ENCODE peak calls at places on chromosomes 1 and 21, in six cellular contexts. N is dorsolateral prefrontal cortex, G is adrenal gland, R is HL-60, X is cardiac fibroblast, B is heart left ventricle. V is an unnamed sample.
A peak's percentile ranks its signal among the peaks of the same experiment; 100 is the strongest.

GRCh38 chr1:227391871-227392270 is 73.6 kb upstream of the CDC42BPA start:
- DNase-seq in N (no peak), G (no peak), R (no peak), X (no peak), B (no peak), V (no peak)

GRCh38 chr1:29096255-29096896 is 27.3 kb downstream of the TMEM200B start:
- DNase-seq in N (no peak), G (no peak), R (no peak), X (no peak), B (no peak), V (no peak)

GRCh38 chr1:3742439-3743298 is 9.6 kb upstream of the CCDC27 start:
- DNase-seq in N (no peak), G (no peak), R (no peak), X (peak; percentile 28), B (no peak), V (no peak)

GRCh38 chr1:59976194-59977074 is 49.9 kb upstream of the CYP2J2 start:
- DNase-seq in N (peak; percentile 71), G (peak; percentile 78), R (peak; percentile 29), X (peak; percentile 69), B (peak; percentile 52), V (peak; percentile 76)

GRCh38 chr1:199747984-199748383 is 279.5 kb upstream of the NR5A2 start:
- DNase-seq in N (no peak), G (no peak), R (no peak), X (no peak), B (no peak), V (no peak)

GRCh38 chr21:38920631-38921398 is 115.1 kb downstream of the ETS2 start:
- DNase-seq in N (no peak), G (no peak), R (no peak), X (peak; percentile 77), B (no peak), V (peak; percentile 87)

GRCh38 chr1:206081811-206082210 is 28.8 kb downstream of the RHEX start:
- DNase-seq in N (no peak), G (no peak), R (peak; percentile 68), X (no peak), B (no peak), V (no peak)

GRCh38 chr1:40901886-40902633 is 39.9 kb upstream of the CITED4 start:
- DNase-seq in N (no peak), G (no peak), R (no peak), X (peak; percentile 96), B (peak; percentile 43), V (peak; percentile 64)

GRCh38 chr1:40825430-40825778 is 36.8 kb downstream of the CITED4 start:
- DNase-seq in N (no peak), G (no peak), R (peak; percentile 55), X (no peak), B (no peak), V (no peak)

GRCh38 chr1:151612506-151613274 is 840 bp downstream of the SNX27 start:
- DNase-seq in N (peak; percentile 49), G (peak; percentile 38), R (peak; percentile 36), X (peak; percentile 23), B (peak; percentile 43), V (no peak)

GRCh38 chr1:41640141-41640751 is 155.8 kb upstream of the EDN2 start:
- DNase-seq in N (no peak), G (no peak), R (no peak), X (no peak), B (no peak), V (no peak)

GRCh38 chr1:167777253-167777618 is 55.5 kb downstream of the MPZL1 start:
- DNase-seq in N (no peak), G (no peak), R (no peak), X (no peak), B (no peak), V (no peak)

GRCh38 chr21:46545911-46546310 is 59.0 kb downstream of the S100B start:
- DNase-seq in N (no peak), G (no peak), R (no peak), X (no peak), B (no peak), V (no peak)

GRCh38 chr1:27646676-27647075 is 11.7 kb upstream of the FGR start:
- DNase-seq in N (no peak), G (no peak), R (peak; percentile 65), X (no peak), B (peak; percentile 70), V (peak; percentile 45)

GRCh38 chr1:101566883-101567538 is 330.2 kb downstream of the S1PR1 start:
- DNase-seq in N (no peak), G (no peak), R (no peak), X (no peak), B (no peak), V (no peak)

GRCh38 chr1:39720094-39720999 is 18.3 kb upstream of the PPIE start:
- DNase-seq in N (no peak), G (no peak), R (peak; percentile 13), X (peak; percentile 82), B (no peak), V (peak; percentile 83)

GRCh38 chr1:151832318-151832984 is 849 bp upstream of the RORC start:
- DNase-seq in N (peak; percentile 33), G (peak; percentile 91), R (no peak), X (peak; percentile 53), B (peak; percentile 92), V (peak; percentile 47)

GRCh38 chr1:156882543-156882942 is 11.0 kb upstream of the PEAR1 start:
- DNase-seq in N (no peak), G (no peak), R (no peak), X (no peak), B (no peak), V (no peak)

GRCh38 chr1:113930499-113931161 is 1.5 kb downstream of the HIPK1 start:
- DNase-seq in N (no peak), G (no peak), R (peak; percentile 85), X (peak; percentile 76), B (no peak), V (peak; percentile 39)

GRCh38 chr21:46617267-46618051 is 12.6 kb upstream of the S100B start:
- DNase-seq in N (no peak), G (no peak), R (no peak), X (peak; percentile 42), B (no peak), V (peak; percentile 44)

GRCh38 chr21:42423685-42424084 is 20.0 kb downstream of the UBASH3A start:
- DNase-seq in N (no peak), G (no peak), R (no peak), X (no peak), B (no peak), V (no peak)

GRCh38 chr21:42423197-42423675 is 19.5 kb downstream of the UBASH3A start:
- DNase-seq in N (no peak), G (no peak), R (peak; percentile 18), X (no peak), B (no peak), V (no peak)

GRCh38 chr21:42425603-42425985 is 21.9 kb downstream of the UBASH3A start:
- DNase-seq in N (no peak), G (no peak), R (no peak), X (no peak), B (no peak), V (no peak)

GRCh38 chr21:42426424-42426823 is 22.7 kb downstream of the UBASH3A start:
- DNase-seq in N (no peak), G (no peak), R (no peak), X (no peak), B (no peak), V (no peak)

GRCh38 chr21:42424848-42425602 is 21.3 kb downstream of the UBASH3A start:
- DNase-seq in N (no peak), G (no peak), R (peak; percentile 81), X (no peak), B (no peak), V (no peak)
- H3K4me3 ChIP-seq in N (no peak overlapping the region), G (no peak overlapping the region), R (no peak overlapping the region), X (no peak overlapping the region), B (no peak overlapping the region), V (no peak overlapping the region)

GRCh38 chr1:31647106-31647505 is 2.4 kb upstream of the PEF1 start:
- DNase-seq in N (no peak), G (no peak), R (no peak), X (no peak), B (no peak), V (peak; percentile 81)
- TF ChIP-seq CTCF in N (no peak), G (no peak), R (no peak), X (no peak), B (no peak), V (peak; percentile 57)

GRCh38 chr1:154567386-154568164 is at the start of gene CHRNB2:
- DNase-seq in N (peak; percentile 43), G (peak; percentile 75), R (peak; percentile 24), X (peak; percentile 31), B (peak; percentile 65), V (peak; percentile 27)
- H3K4me3 ChIP-seq in N (peak within 1 kb of the TSS; percentile 61), G (no peak within 1 kb of the TSS), R (no peak within 1 kb of the TSS), X (no peak within 1 kb of the TSS), B (peak within 1 kb of the TSS; percentile 28), V (peak within 1 kb of the TSS; percentile 17)

DNA sequence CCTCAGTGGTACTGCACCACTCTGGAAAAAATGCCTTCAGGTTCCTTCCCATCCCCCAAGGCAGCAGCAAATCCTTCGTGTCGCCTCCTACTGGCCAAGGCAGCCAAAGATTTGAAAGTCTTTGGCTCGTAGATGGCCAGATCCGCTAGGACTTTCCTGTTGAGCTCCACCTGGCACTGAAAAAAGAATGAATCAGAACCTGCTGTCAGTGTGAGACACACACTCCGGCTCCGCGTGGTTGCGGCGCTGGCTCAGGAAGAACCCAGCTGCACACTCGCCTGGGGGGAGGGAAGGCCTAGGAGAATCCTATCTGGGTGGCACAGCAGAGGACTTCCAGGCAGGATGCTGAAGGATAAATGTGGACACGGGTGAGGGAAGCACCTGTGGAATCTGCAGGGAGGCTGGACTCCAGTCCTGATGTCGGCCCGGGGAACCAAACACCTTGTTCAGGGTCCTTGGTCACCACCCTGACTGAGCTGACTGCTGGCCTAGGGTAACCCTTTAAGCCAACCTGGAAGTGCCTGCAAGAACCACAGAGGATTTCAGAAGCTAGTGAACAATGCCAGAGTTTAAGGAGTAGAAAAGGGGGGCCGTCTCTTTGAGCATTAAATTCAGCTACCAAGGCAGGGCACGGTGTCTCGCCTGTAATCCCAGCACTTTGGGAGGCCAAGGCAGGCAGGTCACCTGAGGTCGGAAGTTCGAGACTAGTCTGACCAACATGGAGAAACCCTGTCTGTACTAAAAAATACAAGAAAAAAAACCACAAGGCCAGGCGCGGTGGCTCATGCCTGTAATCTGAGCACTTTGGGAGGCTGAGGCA is 3.2 kb upstream of the CCNL2 start:
- DNase-seq in N (no peak), G (peak; percentile 66), R (peak; percentile 59), X (peak; percentile 86), B (no peak), V (peak; percentile 70)
- TF ChIP-seq CTCF in N (peak; percentile 50), G (peak; percentile 47), R (peak; percentile 63), X (peak; percentile 78), B (no peak), V (peak; percentile 73)

GRCh38 chr1:165442053-165442452 is 2.9 kb downstream of the RXRG start:
- DNase-seq in N (no peak), G (no peak), R (no peak), X (no peak), B (no peak), V (no peak)

GRCh38 chr1:165441166-165441955 is 3.6 kb downstream of the RXRG start:
- DNase-seq in N (no peak), G (no peak), R (no peak), X (no peak), B (no peak), V (no peak)

GRCh38 chr1:165442653-165443052 is 2.3 kb downstream of the RXRG start:
- DNase-seq in N (no peak), G (no peak), R (no peak), X (no peak), B (no peak), V (no peak)

GRCh38 chr1:165436994-165437393 is 7.9 kb downstream of the RXRG start:
- DNase-seq in N (no peak), G (no peak), R (no peak), X (no peak), B (no peak), V (no peak)

GRCh38 chr1:165439287-165439686 is 5.6 kb downstream of the RXRG start:
- DNase-seq in N (no peak), G (no peak), R (no peak), X (no peak), B (no peak), V (no peak)
- H3K4me3 ChIP-seq in N (no peak overlapping the region), G (no peak overlapping the region), R (no peak overlapping the region), X (no peak overlapping the region), B (no peak overlapping the region), V (no peak overlapping the region)